ENCODE peak calls at places on chromosome 19, in ten cellular contexts. P, S, T, O, N, J, D, R, C and M are unnamed samples.

GRCh38 chr19:35738021-35738886 is 4.0 kb downstream of the IGFLR1 start:
- DNase-seq in P (no peak), S (no peak), T (no peak), O (no peak), N (no peak), J (no peak), D (no peak), R (no peak), C (no peak), M (peak)

GRCh38 chr19:43802216-43802951 is at the start of gene LYPD5:
- DNase-seq in P (no peak), S (no peak), T (no peak), O (no peak), N (no peak), J (no peak), D (no peak), R (no peak), C (no peak), M (no peak)

GRCh38 chr19:56015756-56016155 is 29.2 kb downstream of the NLRP5 start:
- DNase-seq in P (no peak), S (no peak), T (no peak), O (no peak), N (no peak), J (no peak), D (no peak), R (no peak), C (no peak), M (no peak)

GRCh38 chr19:18712981-18713380 is 29.5 kb downstream of the CRTC1 start:
- DNase-seq in P (no peak), S (peak), T (no peak), O (no peak), N (no peak), J (no peak), D (no peak), R (no peak), C (no peak), M (no peak)

GRCh38 chr19:18996796-18997394 is 36.4 kb downstream of the SUGP2 start:
- DNase-seq in P (no peak), S (no peak), T (no peak), O (no peak), N (no peak), J (no peak), D (no peak), R (no peak), C (no peak), M (no peak)

GRCh38 chr19:54096642-54097106 is 3.9 kb downstream of the OSCAR start:
- DNase-seq in P (peak), S (peak), T (no peak), O (no peak), N (no peak), J (no peak), D (no peak), R (no peak), C (peak), M (peak)

GRCh38 chr19:41298327-41298964 is 11.5 kb upstream of the CCDC97 start:
- DNase-seq in P (peak), S (peak), T (peak), O (no peak), N (no peak), J (peak), D (peak), R (no peak), C (peak), M (no peak)

GRCh38 chr19:13906525-13906904 is 514 bp downstream of the CC2D1A start:
- DNase-seq in P (no peak), S (no peak), T (no peak), O (no peak), N (no peak), J (no peak), D (no peak), R (no peak), C (peak), M (no peak)

GRCh38 chr19:38989066-38989605 is 13.6 kb upstream of the FBXO17 start:
- DNase-seq in P (no peak), S (peak), T (no peak), O (no peak), N (peak), J (no peak), D (no peak), R (no peak), C (no peak), M (no peak)

GRCh38 chr19:50333235-50333736 is 4.1 kb upstream of the KCNC3 start:
- DNase-seq in P (peak), S (peak), T (peak), O (peak), N (peak), J (no peak), D (peak), R (no peak), C (peak), M (peak)

GRCh38 chr19:51125421-51126075 is 842 bp downstream of the SIGLEC9 start:
- DNase-seq in P (peak), S (no peak), T (no peak), O (no peak), N (no peak), J (no peak), D (no peak), R (peak), C (no peak), M (peak)

GRCh38 chr19:52451241-52451640 is 2.1 kb upstream of the ZNF578 start:
- DNase-seq in P (no peak), S (no peak), T (no peak), O (no peak), N (no peak), J (no peak), D (no peak), R (no peak), C (no peak), M (no peak)

GRCh38 chr19:13977803-13978202 is 25.5 kb downstream of the DCAF15 start:
- DNase-seq in P (no peak), S (no peak), T (no peak), O (no peak), N (no peak), J (no peak), D (no peak), R (no peak), C (no peak), M (no peak)

GRCh38 chr19:16368385-16369305 is 44.0 kb downstream of the KLF2 start:
- DNase-seq in P (peak), S (no peak), T (no peak), O (no peak), N (no peak), J (no peak), D (no peak), R (no peak), C (no peak), M (no peak)

GRCh38 chr19:2315818-2316353 is 7.9 kb upstream of the LINGO3 start:
- DNase-seq in P (peak), S (peak), T (no peak), O (peak), N (no peak), J (no peak), D (peak), R (no peak), C (no peak), M (peak)

GRCh38 chr19:43498233-43498830 is 6.2 kb downstream of the PHLDB3 start:
- DNase-seq in P (no peak), S (no peak), T (no peak), O (no peak), N (no peak), J (no peak), D (no peak), R (no peak), C (no peak), M (no peak)

GRCh38 chr19:56525214-56525860 is 13.4 kb upstream of the ZFP28 start:
- DNase-seq in P (no peak), S (no peak), T (no peak), O (no peak), N (no peak), J (no peak), D (no peak), R (no peak), C (no peak), M (no peak)

GRCh38 chr19:5964816-5965565 is 12.9 kb downstream of the RANBP3 start:
- DNase-seq in P (peak), S (no peak), T (no peak), O (no peak), N (no peak), J (no peak), D (no peak), R (no peak), C (no peak), M (no peak)

GRCh38 chr19:38588041-38588440 is 29.7 kb downstream of the MAP4K1 start:
- DNase-seq in P (no peak), S (no peak), T (no peak), O (no peak), N (no peak), J (no peak), D (no peak), R (no peak), C (no peak), M (no peak)

GRCh38 chr19:35713904-35714440 is 3.8 kb upstream of the KMT2B start:
- DNase-seq in P (no peak), S (no peak), T (no peak), O (no peak), N (no peak), J (no peak), D (no peak), R (no peak), C (no peak), M (no peak)

GRCh38 chr19:38616265-38616664 is 1.5 kb downstream of the MAP4K1 start:
- DNase-seq in P (no peak), S (no peak), T (no peak), O (no peak), N (no peak), J (no peak), D (no peak), R (no peak), C (no peak), M (no peak)

GRCh38 chr19:703651-704446 is 4.9 kb upstream of the PALM start:
- DNase-seq in P (peak), S (peak), T (no peak), O (no peak), N (no peak), J (no peak), D (peak), R (no peak), C (peak), M (no peak)
- TF ChIP-seq CTCF in P (no peak), S (no peak), T (no peak), O (no peak), N (no peak), J (no peak), D (no peak), R (no peak), C (no peak), M (no peak)

GRCh38 chr19:4700573-4700970 is 23.1 kb downstream of the DPP9 start:
- DNase-seq in P (no peak), S (no peak), T (no peak), O (no peak), N (no peak), J (no peak), D (no peak), R (no peak), C (no peak), M (peak)
- TF ChIP-seq CTCF in P (no peak), S (no peak), T (no peak), O (no peak), N (no peak), J (no peak), D (no peak), R (no peak), C (no peak), M (peak)

DNA sequence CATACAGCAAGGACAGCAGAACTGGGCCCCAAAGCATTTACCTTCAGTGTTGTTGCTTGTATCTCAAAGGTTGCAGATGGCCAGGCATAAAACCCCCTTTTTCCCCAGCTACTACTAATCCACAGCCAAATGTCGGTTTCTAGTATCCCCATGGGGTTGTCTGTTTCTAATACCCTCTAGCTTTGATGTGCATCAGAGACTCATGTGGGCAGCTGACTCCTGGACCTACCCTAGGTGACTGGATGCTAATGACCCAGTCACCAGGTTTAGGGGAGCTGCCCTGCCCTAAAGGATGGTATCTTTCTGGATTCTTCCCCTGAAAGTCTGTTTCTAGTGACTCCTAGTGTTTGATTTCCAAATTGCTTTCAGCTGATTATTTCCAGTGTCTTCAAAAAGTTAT is 23.9 kb downstream of the TJP3 start:
- DNase-seq in P (no peak), S (no peak), T (no peak), O (no peak), N (no peak), J (no peak), D (no peak), R (no peak), C (no peak), M (no peak)
- TF ChIP-seq CTCF in P (no peak), S (no peak), T (no peak), O (no peak), N (no peak), J (no peak), D (no peak), R (no peak), C (no peak), M (peak)

DNA sequence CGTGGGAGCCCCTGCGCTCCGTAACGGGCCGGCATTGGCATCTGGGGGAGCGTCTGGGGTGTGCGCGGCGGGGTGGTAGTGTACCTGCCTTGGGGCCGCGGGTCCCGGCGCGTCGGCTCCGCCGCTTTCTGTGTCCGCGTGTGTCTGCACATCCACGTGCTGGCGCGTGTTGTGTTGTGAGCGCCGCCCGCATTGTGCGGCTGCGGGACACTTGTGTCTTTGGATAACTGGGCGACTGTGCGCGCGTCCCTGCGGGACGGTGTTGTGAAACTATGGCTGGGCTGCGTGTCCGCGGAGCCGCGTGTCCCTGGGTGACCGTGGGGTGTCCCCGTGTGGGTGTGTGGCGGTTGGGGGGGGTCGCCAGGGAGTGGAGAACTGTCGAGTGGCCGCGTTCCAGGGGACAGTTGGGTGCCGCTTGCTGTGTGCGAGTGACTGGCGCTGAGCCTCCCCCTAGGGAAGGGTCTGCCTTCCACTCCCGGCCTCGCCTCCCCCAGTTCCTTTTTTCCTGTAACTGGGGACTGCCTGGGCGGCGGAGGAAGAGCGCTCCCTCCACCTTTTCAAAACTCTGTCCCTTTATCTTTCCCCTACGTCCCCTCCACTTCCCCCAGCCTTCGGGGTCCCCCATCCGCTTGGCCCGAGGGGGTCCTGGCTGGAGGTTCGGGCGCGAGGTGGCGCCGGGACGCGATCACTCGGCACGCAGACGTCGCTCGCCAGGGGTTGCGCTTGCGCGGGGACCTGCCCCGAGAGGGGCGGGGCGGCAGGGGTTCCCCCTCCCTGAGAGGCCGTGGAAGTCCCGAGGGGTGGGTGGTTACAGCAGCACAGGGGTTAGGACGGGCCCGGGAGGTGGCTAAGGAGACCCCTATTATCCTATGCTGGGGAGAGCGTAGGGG is 5.6 kb upstream of the NFIC start:
- DNase-seq in P (peak), S (no peak), T (no peak), O (no peak), N (no peak), J (no peak), D (peak), R (peak), C (no peak), M (no peak)
- TF ChIP-seq CTCF in P (no peak), S (no peak), T (no peak), O (no peak), N (no peak), J (no peak), D (peak), R (no peak), C (no peak), M (peak)

DNA sequence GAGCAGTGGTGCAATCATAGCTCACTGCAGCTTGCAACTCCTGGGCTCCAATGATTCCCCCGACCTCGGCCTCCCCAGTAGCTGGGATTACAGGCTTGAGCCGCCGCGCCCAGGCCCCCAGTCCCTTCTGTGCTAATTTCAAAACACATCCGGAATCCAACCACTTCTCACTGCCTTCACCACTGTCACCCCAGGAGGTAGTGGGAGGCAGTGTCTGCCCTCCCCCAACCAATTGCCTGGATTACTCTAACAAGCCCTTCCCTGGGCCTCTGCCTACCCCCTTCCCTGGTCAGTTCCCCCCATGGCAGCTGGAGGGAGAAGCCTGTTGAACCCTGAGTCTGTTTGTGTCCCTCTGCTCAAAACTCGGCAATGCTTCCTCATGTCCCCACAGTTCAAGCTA is 2.3 kb downstream of the PRAM1 start:
- DNase-seq in P (no peak), S (peak), T (no peak), O (no peak), N (no peak), J (no peak), D (no peak), R (no peak), C (no peak), M (no peak)
- TF ChIP-seq CTCF in P (no peak), S (no peak), T (no peak), O (no peak), N (no peak), J (no peak), D (no peak), R (no peak), C (no peak), M (no peak)

GRCh38 chr19:48506138-48506733 is 5.4 kb downstream of the LMTK3 start:
- DNase-seq in P (no peak), S (peak), T (no peak), O (no peak), N (no peak), J (no peak), D (no peak), R (no peak), C (peak), M (no peak)
- TF ChIP-seq CTCF in P (peak), S (peak), T (peak), O (peak), N (peak), J (peak), D (peak), R (peak), C (peak), M (peak)

GRCh38 chr19:28472843-28473242 is 740.1 kb downstream of the UQCRFS1 start:
- DNase-seq in P (peak), S (no peak), T (no peak), O (no peak), N (no peak), J (no peak), D (no peak), R (no peak), C (no peak), M (no peak)

GRCh38 chr19:28465317-28466086 is 747.4 kb downstream of the UQCRFS1 start:
- DNase-seq in P (peak), S (no peak), T (no peak), O (no peak), N (no peak), J (no peak), D (no peak), R (no peak), C (peak), M (no peak)

GRCh38 chr19:28472111-28472510 is 740.8 kb downstream of the UQCRFS1 start:
- DNase-seq in P (peak), S (no peak), T (no peak), O (no peak), N (no peak), J (peak), D (no peak), R (no peak), C (no peak), M (no peak)

GRCh38 chr19:28469544-28469943 is 743.4 kb downstream of the UQCRFS1 start:
- DNase-seq in P (no peak), S (no peak), T (no peak), O (no peak), N (no peak), J (no peak), D (no peak), R (no peak), C (no peak), M (no peak)

DNA sequence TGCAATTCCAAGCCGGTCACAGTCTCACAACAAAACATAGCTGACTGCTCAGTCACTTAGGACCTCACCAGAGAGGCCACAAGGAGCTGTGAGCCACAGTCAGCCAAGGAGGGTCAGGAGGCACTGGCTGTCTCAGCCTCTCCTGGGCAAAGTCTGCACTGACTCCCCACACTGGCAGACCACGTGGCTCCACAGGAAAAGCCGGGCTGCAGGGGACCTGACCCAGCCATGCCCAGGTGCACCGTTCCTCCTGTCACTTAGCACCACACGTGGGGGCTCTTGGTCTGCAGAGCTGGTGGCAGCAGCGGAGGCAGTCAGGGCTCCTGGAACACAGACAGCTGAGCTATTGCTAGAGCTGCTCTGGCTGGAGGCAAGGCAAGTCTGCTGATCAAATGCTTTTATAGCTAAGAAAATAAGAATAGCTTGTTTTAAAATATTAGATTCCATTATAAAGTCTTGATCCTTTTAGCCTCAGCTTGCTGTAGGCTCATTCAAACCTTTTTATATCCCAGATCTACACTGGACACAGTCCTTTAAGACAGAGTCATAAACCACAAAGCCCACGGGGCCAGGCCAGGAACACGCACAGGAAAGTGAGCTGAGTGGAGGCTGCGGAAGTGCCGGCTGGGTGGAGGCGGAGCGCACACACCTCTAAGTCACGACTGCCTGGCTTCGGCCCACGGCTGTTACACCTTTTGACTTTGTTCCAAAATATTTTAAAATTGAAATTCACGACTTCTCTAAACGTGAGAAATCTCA is 744.1 kb downstream of the UQCRFS1 start:
- DNase-seq in P (peak), S (peak), T (no peak), O (no peak), N (no peak), J (peak), D (no peak), R (no peak), C (no peak), M (no peak)
- TF ChIP-seq CTCF in P (no peak), S (no peak), T (no peak), O (no peak), N (no peak), J (no peak), D (no peak), R (no peak), C (peak), M (no peak)

DNA sequence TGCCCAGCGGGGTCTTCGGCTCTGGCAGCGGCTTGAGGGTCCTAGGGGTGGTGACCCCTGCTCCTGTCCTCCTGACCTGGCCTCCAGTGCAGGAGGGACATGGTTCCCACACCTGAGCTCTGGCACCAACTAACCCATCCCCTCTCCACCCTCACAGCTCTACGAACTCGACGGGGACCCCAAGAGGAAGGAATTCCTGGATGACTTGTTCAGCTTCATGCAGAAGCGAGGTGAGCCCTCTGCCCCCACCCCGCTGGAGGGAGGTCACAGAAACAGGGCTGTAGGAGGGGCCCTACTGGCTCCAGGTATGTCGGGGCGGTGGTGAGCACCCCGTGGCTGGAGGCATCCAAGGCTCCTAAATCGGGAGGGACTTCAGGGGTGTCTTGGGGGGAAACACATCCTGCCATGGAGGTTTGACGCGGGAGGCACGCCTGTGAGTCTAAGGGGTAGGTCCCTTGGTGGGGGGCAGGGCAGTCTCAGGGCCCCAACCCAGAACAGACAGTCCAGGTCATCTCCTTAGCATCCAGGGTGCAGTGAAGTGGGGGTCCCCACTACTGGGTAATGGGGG is 24.1 kb upstream of the WDR18 start:
- DNase-seq in P (no peak), S (no peak), T (no peak), O (no peak), N (no peak), J (no peak), D (no peak), R (no peak), C (no peak), M (no peak)
- TF ChIP-seq CTCF in P (no peak), S (no peak), T (no peak), O (peak), N (no peak), J (no peak), D (no peak), R (no peak), C (no peak), M (peak)

GRCh38 chr19:28466107-28467045 is 746.6 kb downstream of the UQCRFS1 start:
- DNase-seq in P (peak), S (peak), T (no peak), O (peak), N (peak), J (no peak), D (peak), R (no peak), C (peak), M (no peak)
- TF ChIP-seq CTCF in P (peak), S (peak), T (peak), O (peak), N (peak), J (peak), D (peak), R (peak), C (peak), M (peak)